ENCODE peak calls at places on chromosomes 13 and 19, in five cellular contexts. One of them, this sample, is unnamed.

GRCh38 chr13:60230593-60230992 is 66.9 kb upstream of the DIAPH3 start:
- DNase-seq in cardiac fibroblast: peak; percentile 56
- DNase-seq in T-helper 2 cell: no peak
- DNase-seq in BE2C: no peak
- DNase-seq in heart right ventricle: no peak
- DNase-seq in this sample: no peak

GRCh38 chr19:10744848-10745293 is 27.0 kb downstream of the DNM2 start:
- DNase-seq in cardiac fibroblast: no peak
- DNase-seq in BE2C: no peak
- DNase-seq in heart right ventricle: no peak
- DNase-seq in T-helper 2 cell: no peak
- DNase-seq in this sample: no peak

GRCh38 chr13:27977476-27978300 is 8.6 kb upstream of the CDX2 start:
- DNase-seq in heart right ventricle: no peak
- DNase-seq in T-helper 2 cell: no peak
- DNase-seq in BE2C: no peak
- DNase-seq in cardiac fibroblast: peak; percentile 10
- DNase-seq in this sample: no peak

GRCh38 chr13:75876371-75877050 is 240.4 kb downstream of the LMO7 start:
- DNase-seq in cardiac fibroblast: peak; percentile 79
- DNase-seq in T-helper 2 cell: peak; percentile 6
- DNase-seq in heart right ventricle: peak; percentile 64
- DNase-seq in BE2C: peak; percentile 50
- DNase-seq in this sample: peak; percentile 71

GRCh38 chr19:10113592-10113963 is 2.1 kb downstream of the P2RY11 start:
- DNase-seq in cardiac fibroblast: no peak
- DNase-seq in BE2C: no peak
- DNase-seq in heart right ventricle: no peak
- DNase-seq in T-helper 2 cell: no peak
- DNase-seq in this sample: no peak

GRCh38 chr19:10510301-10510802 is 6.9 kb downstream of the S1PR5 start:
- DNase-seq in heart right ventricle: no peak
- DNase-seq in cardiac fibroblast: no peak
- DNase-seq in T-helper 2 cell: peak; percentile 59
- DNase-seq in BE2C: peak; percentile 52
- DNase-seq in this sample: peak; percentile 5

GRCh38 chr19:38013913-38014575 is 107.0 kb downstream of the SIPA1L3 start:
- DNase-seq in cardiac fibroblast: no peak
- DNase-seq in heart right ventricle: no peak
- DNase-seq in T-helper 2 cell: no peak
- DNase-seq in BE2C: no peak
- DNase-seq in this sample: no peak

GRCh38 chr19:33683881-33684549 is 62.3 kb downstream of the CHST8 start:
- DNase-seq in BE2C: no peak
- DNase-seq in cardiac fibroblast: peak; percentile 31
- DNase-seq in heart right ventricle: peak; percentile 20
- DNase-seq in T-helper 2 cell: no peak
- DNase-seq in this sample: no peak

GRCh38 chr19:13441810-13442512 is 64.3 kb downstream of the CACNA1A start:
- DNase-seq in T-helper 2 cell: peak; percentile 8
- DNase-seq in heart right ventricle: peak; percentile 16
- DNase-seq in cardiac fibroblast: peak; percentile 41
- DNase-seq in BE2C: no peak
- DNase-seq in this sample: peak; percentile 97

GRCh38 chr13:60448907-60449510 is 52.0 kb downstream of the TDRD3 start:
- DNase-seq in heart right ventricle: peak; percentile 24
- DNase-seq in BE2C: peak; percentile 23
- DNase-seq in cardiac fibroblast: peak; percentile 74
- DNase-seq in T-helper 2 cell: no peak
- DNase-seq in this sample: peak; percentile 48

GRCh38 chr13:95292622-95293021 is 8.6 kb downstream of the ABCC4 start:
- DNase-seq in heart right ventricle: no peak
- DNase-seq in cardiac fibroblast: no peak
- DNase-seq in T-helper 2 cell: no peak
- DNase-seq in BE2C: no peak
- DNase-seq in this sample: no peak

GRCh38 chr13:112114391-112114790 is 47.4 kb downstream of the SOX1 start:
- DNase-seq in T-helper 2 cell: no peak
- DNase-seq in cardiac fibroblast: no peak
- DNase-seq in BE2C: no peak
- DNase-seq in heart right ventricle: no peak
- DNase-seq in this sample: no peak

This sample was measured in G401.